ENCODE peak calls at places on chromosomes 6 and 20, in eight cellular contexts. K, R, H, L, T, Z, Y and M are unnamed samples.

GRCh38 chr6:14240411-14241166 is 123.0 kb downstream of the CD83 start:
- DNase-seq in K (no peak), Y (no peak), H (no peak), Z (no peak), L (no peak), R (no peak), T (no peak), M (peak)

GRCh38 chr6:106750146-106750900 is 120.9 kb downstream of the QRSL1 start:
- DNase-seq in Z (no peak), L (no peak), Y (no peak), K (no peak), R (peak), H (no peak), T (no peak), M (no peak)

GRCh38 chr20:37693203-37693602 is 627 bp upstream of the CTNNBL1 start:
- DNase-seq in T (no peak), L (no peak), H (no peak), K (no peak), Y (no peak), Z (no peak), R (no peak), M (no peak)

GRCh38 chr20:33882018-33882417 is 70.9 kb downstream of the CHMP4B start:
- DNase-seq in Y (no peak), T (no peak), L (no peak), Z (no peak), K (no peak), R (no peak), H (no peak), M (no peak)

GRCh38 chr20:5168582-5169396 is 42.0 kb downstream of the CDS2 start:
- DNase-seq in L (peak), R (peak), Z (no peak), H (no peak), T (peak), Y (peak), K (peak), M (no peak)

GRCh38 chr6:152575621-152576150 is 61.5 kb downstream of the SYNE1 start:
- DNase-seq in K (peak), H (no peak), Z (no peak), Y (peak), T (no peak), R (peak), L (peak), M (peak)

GRCh38 chr6:5422321-5422915 is 161.1 kb downstream of the FARS2 start:
- DNase-seq in L (no peak), Z (no peak), T (peak), K (peak), Y (peak), R (peak), H (no peak), M (peak)

GRCh38 chr20:36421641-36422040 is 115.5 kb downstream of the DLGAP4 start:
- DNase-seq in L (no peak), K (no peak), Z (no peak), H (no peak), T (no peak), Y (no peak), R (no peak), M (no peak)

GRCh38 chr6:69985180-69985579 is 118.8 kb downstream of the COL19A1 start:
- DNase-seq in R (peak), Z (no peak), L (no peak), K (no peak), T (no peak), H (no peak), Y (peak), M (peak)

GRCh38 chr6:33927551-33927950 is 123.7 kb upstream of the MLN start:
- DNase-seq in Y (no peak), H (no peak), T (no peak), R (peak), L (no peak), Z (no peak), K (peak), M (no peak)

GRCh38 chr6:15628499-15629131 is 34.2 kb downstream of the DTNBP1 start:
- DNase-seq in H (no peak), K (peak), Y (peak), T (no peak), Z (no peak), R (peak), L (no peak), M (no peak)

GRCh38 chr6:85472744-85473143 is 22.9 kb downstream of the NT5E start:
- DNase-seq in H (no peak), T (no peak), R (peak), K (peak), Y (peak), L (no peak), Z (no peak), M (no peak)

GRCh38 chr6:170314983-170315382 is 8.4 kb downstream of the FAM120B start:
- DNase-seq in L (no peak), K (peak), Y (no peak), T (no peak), Z (no peak), H (no peak), R (no peak), M (no peak)

GRCh38 chr6:26064619-26065257 is 22.5 kb upstream of the HFE start:
- DNase-seq in L (no peak), T (peak), K (peak), Y (peak), Z (no peak), H (no peak), R (peak), M (peak)

GRCh38 chr6:105072799-105073199 is 107.0 kb downstream of the POPDC3 start:
- DNase-seq in T (no peak), R (peak), H (no peak), Y (no peak), K (peak), L (no peak), Z (no peak), M (no peak)

GRCh38 chr6:33789550-33789895 is 593 bp upstream of the LEMD2 start:
- DNase-seq in Y (no peak), K (no peak), H (no peak), Z (no peak), L (no peak), R (no peak), T (no peak), M (no peak)

GRCh38 chr20:35311409-35311808 is 19.2 kb upstream of the FAM83C start:
- DNase-seq in L (peak), K (peak), Y (no peak), Z (no peak), H (no peak), T (no peak), R (peak), M (peak)

GRCh38 chr6:7763896-7764295 is 38.0 kb downstream of the BMP6 start:
- DNase-seq in K (no peak), H (peak), R (no peak), Z (peak), Y (no peak), L (no peak), T (no peak), M (no peak)

GRCh38 chr6:43801489-43802181 is 31.6 kb downstream of the VEGFA start:
- DNase-seq in T (no peak), R (no peak), K (no peak), L (no peak), Z (no peak), Y (no peak), H (no peak), M (no peak)

GRCh38 chr6:43798688-43799444 is 28.9 kb downstream of the VEGFA start:
- DNase-seq in R (peak), Z (peak), K (peak), T (peak), L (peak), Y (peak), H (no peak), M (peak)

GRCh38 chr6:43803055-43803782 is 33.2 kb downstream of the VEGFA start:
- DNase-seq in Y (peak), H (no peak), L (no peak), Z (peak), R (peak), K (no peak), T (no peak), M (no peak)

GRCh38 chr6:43799671-43800623 is 29.9 kb downstream of the VEGFA start:
- DNase-seq in H (no peak), Z (no peak), T (no peak), Y (no peak), R (no peak), K (no peak), L (no peak), M (no peak)

DNA sequence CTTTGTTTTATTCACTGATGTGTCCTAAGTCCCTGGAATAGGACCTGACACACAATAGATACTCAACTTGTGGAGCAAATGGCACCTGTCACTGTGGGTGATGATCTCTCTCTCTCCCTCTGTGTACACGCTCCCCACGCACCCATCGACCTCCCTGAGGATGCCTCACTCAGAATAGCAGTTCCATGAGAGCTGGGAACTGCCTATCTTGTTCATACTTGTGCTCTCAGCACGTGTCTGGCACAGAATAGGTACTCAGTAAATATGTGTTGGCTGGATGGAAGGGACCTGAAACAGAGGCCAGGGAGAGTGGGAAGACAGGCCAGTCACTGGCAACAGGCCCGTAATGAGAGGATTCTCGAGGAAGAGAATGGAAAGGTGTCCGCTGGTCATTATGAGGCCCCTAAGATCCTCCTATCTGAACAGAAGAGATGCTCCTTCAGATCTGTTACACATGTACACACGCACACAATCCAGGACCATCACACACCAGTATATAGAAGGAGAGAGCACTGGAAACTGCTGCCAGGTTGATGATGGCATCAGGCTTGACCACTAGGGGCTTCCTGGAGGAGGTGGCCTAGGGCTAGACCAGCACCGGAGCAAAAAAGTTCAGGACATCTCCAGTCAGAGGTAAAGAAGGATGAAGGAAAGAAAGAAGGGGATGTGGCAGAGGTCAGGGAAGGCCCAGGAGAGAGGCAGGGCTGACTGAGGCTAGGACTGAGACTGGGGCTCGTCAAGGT is 30.9 kb downstream of the VEGFA start:
- DNase-seq in Y (no peak), L (no peak), H (no peak), K (no peak), Z (no peak), T (no peak), R (no peak), M (no peak)
- TF ChIP-seq CTCF in Y (peak), L (no peak), H (no peak), K (no peak), Z (no peak), T (no peak), R (peak), M (peak)

GRCh38 chr6:121319112-121319553 is 15.1 kb downstream of the TBC1D32 start:
- DNase-seq in T (peak), Y (peak), L (no peak), Z (no peak), K (peak), R (peak), H (no peak), M (no peak)
- H3K4me3 ChIP-seq in T (peak), Y (no peak), L (no peak), Z (no peak), K (peak), R (no peak), H (no peak), M (no peak)

GRCh38 chr20:3382836-3383235 is 24.6 kb downstream of the DNAAF9 start:
- DNase-seq in H (no peak), K (no peak), L (no peak), R (no peak), Z (no peak), Y (no peak), T (no peak), M (no peak)
- TF ChIP-seq CTCF in H (no peak), K (no peak), L (no peak), R (no peak), Z (no peak), Y (no peak), T (no peak), M (no peak)

DNA sequence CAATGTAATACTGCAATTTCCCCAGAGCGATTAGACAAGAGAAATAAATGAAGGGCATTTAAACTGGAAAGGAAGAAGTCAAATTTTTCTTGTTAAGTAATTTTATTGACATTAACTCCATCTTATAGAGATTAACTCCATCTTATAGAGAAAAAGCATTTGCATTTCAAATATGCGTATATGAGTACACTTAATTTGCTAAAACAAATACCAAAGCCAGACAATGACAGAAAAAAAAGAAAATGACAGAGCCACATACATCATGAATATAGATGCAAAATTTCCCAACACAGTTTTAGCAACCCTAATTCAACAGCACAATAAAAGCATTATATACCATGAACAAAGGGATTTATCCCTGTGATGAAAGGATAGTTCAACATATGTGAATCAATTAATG is 1293.1 kb upstream of the EYS start:
- DNase-seq in K (no peak), H (no peak), L (no peak), R (no peak), T (no peak), Z (no peak), Y (no peak), M (no peak)
- H3K4me3 ChIP-seq in K (no peak), H (no peak), L (no peak), R (no peak), T (no peak), Z (no peak), Y (no peak), M (no peak)

DNA sequence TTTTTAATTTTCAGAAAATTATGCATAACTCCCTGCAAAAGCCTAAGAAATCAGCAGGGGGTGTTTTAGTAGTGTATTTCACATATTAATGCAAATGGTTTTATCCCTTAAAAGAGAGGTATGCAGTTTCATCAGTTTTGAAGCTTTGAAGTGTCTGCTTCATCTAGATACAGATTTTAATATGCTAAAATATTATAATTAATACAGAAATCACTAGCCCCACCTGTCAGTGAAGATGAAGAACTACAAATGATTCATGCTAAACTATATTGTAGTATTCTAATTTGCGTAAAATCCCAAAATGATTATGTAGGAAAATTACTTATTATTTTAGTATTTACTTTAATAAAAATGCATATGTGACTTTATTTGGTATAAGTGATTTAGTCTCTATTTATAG is 2.9 kb upstream of the TFB1M start:
- DNase-seq in K (peak), H (no peak), T (no peak), L (no peak), R (no peak), Y (peak), Z (no peak), M (no peak)
- TF ChIP-seq CTCF in K (peak), H (no peak), T (peak), L (peak), R (no peak), Y (peak), Z (peak), M (no peak)